ENCODE peak calls at places on chromosomes 3 and 15, in four cellular contexts. O is astrocyte, D is tibial artery, B is pancreas. F is an unnamed sample.

GRCh38 chr15:73869216-73869995 is 4.0 kb upstream of the TBC1D21 start:
- DNase-seq in O (no peak), D (no peak), B (no peak), F (no peak)

GRCh38 chr3:180229113-180229512 is 192.4 kb upstream of the PEX5L start:
- DNase-seq in O (no peak), D (no peak), B (no peak), F (no peak)

GRCh38 chr3:66037986-66038369 is 740 bp downstream of the MAGI1 start:
- DNase-seq in O (no peak), D (peak), B (peak), F (no peak)

GRCh38 chr15:64288577-64288976 is 67.4 kb downstream of the CSNK1G1 start:
- DNase-seq in O (peak), D (no peak), B (no peak), F (no peak)

GRCh38 chr3:193869221-193870201 is 266.4 kb upstream of the HES1 start:
- DNase-seq in O (peak), D (peak), B (peak), F (peak)

GRCh38 chr3:160486459-160486869 is 36.9 kb upstream of the TRIM59 start:
- DNase-seq in O (no peak), D (no peak), B (no peak), F (peak)

GRCh38 chr3:73270839-73271483 is 209.5 kb downstream of the EBLN2 start:
- DNase-seq in O (peak), D (no peak), B (no peak), F (peak)

GRCh38 chr15:77577350-77577749 is 55.4 kb downstream of the LINGO1 start:
- DNase-seq in O (no peak), D (no peak), B (no peak), F (no peak)

GRCh38 chr3:194449913-194450312 is 36.9 kb downstream of the ATP13A3 start:
- DNase-seq in O (no peak), D (no peak), B (no peak), F (no peak)

GRCh38 chr3:136595862-136596697 is 156.1 kb downstream of the STAG1 start:
- DNase-seq in O (no peak), D (no peak), B (no peak), F (no peak)

GRCh38 chr3:86890997-86891396 is 100.0 kb downstream of the VGLL3 start:
- DNase-seq in O (no peak), D (no peak), B (no peak), F (no peak)

GRCh38 chr3:69199942-69200341 is 77.5 kb upstream of the LMOD3 start:
- DNase-seq in O (no peak), D (no peak), B (no peak), F (no peak)
- H3K4me3 ChIP-seq in O (peak), D (peak), B (peak), F (peak)

GRCh38 chr3:83928391-83928790 is 1030.4 kb upstream of the CADM2 start:
- DNase-seq in O (no peak), D (no peak), B (no peak), F (no peak)
- TF ChIP-seq CTCF in O (peak), D (no peak), B (no peak), F (no peak)

GRCh38 chr3:10390641-10391373 is 69.9 kb upstream of the SEC13 start:
- DNase-seq in O (no peak), D (no peak), B (no peak), F (no peak)
- H3K4me3 ChIP-seq in O (no peak), D (no peak), B (no peak), F (no peak)

GRCh38 chr3:44337253-44337652 is 1.3 kb upstream of the TCAIM start:
- DNase-seq in O (no peak), D (no peak), B (no peak), F (peak)
- TF ChIP-seq CTCF in O (no peak), D (no peak), B (no peak), F (no peak)

GRCh38 chr3:113947372-113948014 is at the start of gene ZDHHC23:
- DNase-seq in O (peak), D (peak), B (peak), F (peak)

GRCh38 chr3:113948015-113948917 is 453 bp downstream of the ZDHHC23 start:
- DNase-seq in O (no peak), D (peak), B (peak), F (no peak)

GRCh38 chr3:113946831-113947230 is 982 bp upstream of the ZDHHC23 start:
- DNase-seq in O (no peak), D (no peak), B (no peak), F (no peak)
- H3K4me3 ChIP-seq in O (peak), D (peak), B (peak), F (peak)

DNA sequence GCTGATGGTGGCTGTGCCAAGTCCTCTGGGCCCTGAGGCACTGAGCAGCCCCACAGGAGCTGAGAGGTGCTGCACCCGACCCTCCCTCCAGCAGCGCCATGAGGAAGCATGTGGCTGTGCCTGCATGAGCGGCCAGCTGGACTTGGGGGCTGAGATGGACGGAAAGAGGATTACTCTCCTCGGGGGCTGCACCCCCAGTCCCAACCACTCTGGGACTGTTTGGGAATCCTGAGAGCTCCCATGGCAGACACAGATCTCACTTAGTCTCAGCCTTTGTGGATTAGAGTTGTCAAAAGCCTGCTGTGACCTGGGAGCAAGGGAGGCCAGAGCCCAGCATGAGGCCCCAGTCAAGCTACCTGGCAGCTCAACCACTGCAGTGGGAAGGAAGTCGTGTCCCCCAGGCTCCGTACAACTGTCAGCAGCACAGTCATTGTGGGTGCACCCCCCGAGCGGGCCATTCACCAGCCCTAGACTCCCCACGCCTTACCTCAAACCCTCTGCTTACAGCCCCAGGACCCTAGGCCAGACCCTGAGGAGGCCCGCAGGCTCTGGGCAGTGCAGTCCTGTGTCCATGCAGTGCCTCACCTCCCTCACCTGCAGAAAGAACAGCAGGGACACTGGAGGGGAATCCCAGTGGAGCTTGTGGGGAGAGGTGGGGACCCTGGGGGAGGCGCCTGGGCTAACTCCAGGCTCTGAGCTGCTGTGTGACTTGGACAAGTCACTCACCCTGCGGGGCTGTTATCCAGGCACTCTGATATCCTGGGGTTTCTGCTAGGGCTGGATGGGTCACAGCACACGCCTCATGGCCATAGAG is 17.1 kb downstream of the PRR23E start:
- DNase-seq in O (no peak), D (peak), B (no peak), F (no peak)
- TF ChIP-seq CTCF in O (no peak), D (no peak), B (no peak), F (no peak)

GRCh38 chr15:60000824-60001641 is 3.1 kb upstream of the FOXB1 start:
- DNase-seq in O (no peak), D (no peak), B (no peak), F (no peak)
- H3K4me3 ChIP-seq in O (no peak), D (no peak), B (no peak), F (no peak)

DNA sequence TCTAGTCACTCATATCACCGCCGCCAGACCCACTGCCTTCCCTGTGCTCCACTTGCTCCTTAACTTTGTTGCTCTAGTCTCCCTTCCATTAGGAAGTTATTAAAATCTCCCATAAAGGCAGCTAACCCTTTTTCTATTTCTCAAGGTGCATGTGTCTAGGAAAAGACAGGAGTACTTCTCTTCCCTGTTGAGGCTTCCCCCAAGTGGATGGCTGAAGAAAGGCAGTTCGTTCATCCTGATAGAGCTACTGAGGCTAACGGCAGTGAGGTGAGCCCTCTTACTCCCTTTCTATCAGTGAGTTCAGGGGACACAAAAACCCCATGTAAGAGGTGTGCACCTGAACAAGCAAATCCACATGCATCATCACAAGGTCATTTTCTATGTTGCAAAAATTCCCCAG is 397.8 kb downstream of the IGSF11 start:
- DNase-seq in O (no peak), D (no peak), B (no peak), F (no peak)
- TF ChIP-seq CTCF in O (no peak), D (no peak), B (no peak), F (no peak)

GRCh38 chr3:20141841-20142240 is 44.2 kb downstream of the SGO1 start:
- DNase-seq in O (peak), D (no peak), B (no peak), F (peak)
- H3K4me3 ChIP-seq in O (no peak), D (no peak), B (no peak), F (no peak)

F was measured in fibroblast of the aortic adventitia.